ENCODE peak calls at places on chromosome 15, in ten cellular contexts. N is left ventricle myocardium inferior; A is uterus; C is activated T-helper 2 cell treated with anti-CD3 and anti-CD28 coated beads, Interferon-gamma antibody, Interleukin-2, Interleukin-4, amounts not matched to agents 10 μg/mL and 5 μg/mL and 100 μg/mL, durations not matched to agents 14 hours and 24 hours and 36 hours; H is astrocyte of the cerebellum; T is adipocyte; V is activated CD4-positive, alpha-beta T cell treated with anti-CD3 and anti-CD28 coated beads for 1 hour; L is HFFc6; E is neuronal stem cell; X is activated T-helper 1 cell treated with anti-CD3 and anti-CD28 coated beads, Interleukin-2, amount 50 U/mL, for 16 hours. Z is an unnamed sample.

GRCh38 chr15:54159044-54159443 is 180.8 kb downstream of the UNC13C start:
- DNase-seq in N (no peak), X (no peak), C (no peak), V (no peak), E (no peak), A (no peak), H (no peak), T (no peak), L (no peak), Z (no peak)

GRCh38 chr15:32688151-32688639 is 29.6 kb upstream of the GREM1 start:
- DNase-seq in X (no peak), A (no peak), E (no peak), T (no peak), V (no peak), H (no peak), N (no peak), C (no peak), L (peak), Z (no peak)

GRCh38 chr15:78213425-78213750 is 21.0 kb downstream of the ACSBG1 start:
- DNase-seq in E (no peak), X (no peak), V (no peak), N (no peak), T (no peak), H (no peak), L (no peak), A (no peak), C (no peak), Z (no peak)

GRCh38 chr15:67550522-67550921 is 8.0 kb downstream of the MAP2K5 start:
- DNase-seq in V (no peak), X (no peak), L (no peak), A (no peak), T (peak), N (no peak), C (no peak), E (no peak), H (no peak), Z (no peak)

GRCh38 chr15:40333922-40334492 is 6.7 kb downstream of the CCDC9B start:
- DNase-seq in L (no peak), N (peak), T (peak), X (no peak), A (no peak), E (no peak), V (no peak), C (no peak), H (no peak), Z (no peak)

GRCh38 chr15:88382482-88382983 is 84.7 kb downstream of the MRPL46 start:
- DNase-seq in X (no peak), N (no peak), A (no peak), H (no peak), L (no peak), T (peak), E (no peak), C (no peak), V (no peak), Z (no peak)

GRCh38 chr15:91469627-91470567 is 369.8 kb downstream of the SV2B start:
- DNase-seq in V (peak), X (peak), L (no peak), C (peak), H (no peak), N (no peak), E (no peak), A (no peak), T (no peak), Z (no peak)

GRCh38 chr15:68730491-68731317 is 90.0 kb downstream of the ANP32A start:
- DNase-seq in L (peak), E (peak), N (peak), A (peak), V (no peak), T (peak), C (no peak), H (peak), X (no peak), Z (no peak)

GRCh38 chr15:89578146-89578545 is 2.9 kb downstream of the TICRR start:
- DNase-seq in A (no peak), L (no peak), C (no peak), N (no peak), H (no peak), V (no peak), T (no peak), X (no peak), E (no peak), Z (no peak)

GRCh38 chr15:86178845-86179244 is 99.2 kb downstream of the AGBL1 start:
- DNase-seq in T (no peak), C (no peak), V (no peak), H (no peak), A (no peak), E (no peak), X (no peak), L (no peak), N (no peak), Z (no peak)

GRCh38 chr15:41778503-41778902 is 4.2 kb downstream of the MAPKBP1 start:
- DNase-seq in T (no peak), L (no peak), N (no peak), C (no peak), H (no peak), X (no peak), A (no peak), E (no peak), V (no peak), Z (no peak)

GRCh38 chr15:66625974-66626373 is 60.2 kb upstream of the LCTL start:
- DNase-seq in N (no peak), C (no peak), E (no peak), H (no peak), L (no peak), V (no peak), A (no peak), X (no peak), T (no peak), Z (no peak)

GRCh38 chr15:62524848-62525247 is 359.8 kb upstream of the C2CD4B start:
- DNase-seq in A (no peak), L (peak), C (no peak), X (no peak), N (no peak), H (no peak), V (no peak), T (no peak), E (no peak), Z (no peak)

GRCh38 chr15:74809242-74809641 is 3.4 kb upstream of the LMAN1L start:
- DNase-seq in E (no peak), A (no peak), H (no peak), L (no peak), T (no peak), N (no peak), C (no peak), X (no peak), V (no peak), Z (no peak)

GRCh38 chr15:72786244-72786641 is 2.7 kb upstream of the ADPGK start:
- DNase-seq in X (no peak), V (no peak), H (no peak), L (no peak), T (no peak), A (no peak), N (no peak), C (no peak), E (no peak), Z (no peak)

GRCh38 chr15:67882487-67883227 is 42.8 kb upstream of the RNU6-1 start:
- DNase-seq in X (no peak), H (no peak), T (peak), C (no peak), E (no peak), N (no peak), A (no peak), L (no peak), V (no peak), Z (no peak)

GRCh38 chr15:60316961-60317360 is 80.8 kb downstream of the ANXA2 start:
- DNase-seq in T (no peak), E (no peak), N (no peak), V (no peak), A (no peak), C (no peak), L (no peak), H (no peak), X (no peak), Z (no peak)

GRCh38 chr15:66408690-66409089 is 22.0 kb downstream of the MAP2K1 start:
- DNase-seq in C (no peak), N (no peak), H (no peak), L (no peak), A (no peak), T (no peak), V (no peak), E (no peak), X (no peak), Z (no peak)

GRCh38 chr15:66069751-66070150 is 183.8 kb downstream of the MEGF11 start:
- DNase-seq in V (no peak), N (no peak), C (no peak), X (no peak), T (no peak), E (no peak), L (no peak), A (no peak), H (no peak), Z (no peak)

GRCh38 chr15:65292938-65293518 is 2.8 kb upstream of the RNU5A-1 start:
- DNase-seq in T (no peak), E (no peak), X (no peak), L (no peak), V (no peak), N (no peak), H (no peak), C (no peak), A (no peak), Z (no peak)

GRCh38 chr15:45263854-45264253 is 11.8 kb downstream of the SLC28A2 start:
- DNase-seq in L (no peak), A (no peak), T (no peak), E (no peak), V (no peak), X (no peak), C (no peak), H (no peak), N (no peak), Z (no peak)

GRCh38 chr15:39177561-39177960 is 403.3 kb upstream of the THBS1 start:
- DNase-seq in E (no peak), N (no peak), A (no peak), T (no peak), C (no peak), X (no peak), V (no peak), L (no peak), H (no peak), Z (no peak)

GRCh38 chr15:93066103-93066725 is 22.8 kb downstream of the RGMA start:
- DNase-seq in V (no peak), A (no peak), X (no peak), T (no peak), N (no peak), L (no peak), E (no peak), H (no peak), C (no peak), Z (no peak)

GRCh38 chr15:80989518-80990478 is at the start of gene MESD:
- DNase-seq in V (peak), X (peak), L (peak), H (peak), E (peak), N (peak), C (peak), T (peak), A (peak), Z (peak)

GRCh38 chr15:55344206-55344605 is 25.2 kb downstream of the PIGB start:
- DNase-seq in N (no peak), H (no peak), E (peak), L (peak), T (peak), C (no peak), X (no peak), A (no peak), V (no peak), Z (no peak)

GRCh38 chr15:70240082-70240481 is 142.4 kb upstream of the TLE3 start:
- DNase-seq in N (no peak), X (no peak), E (no peak), V (no peak), H (no peak), C (no peak), T (no peak), L (no peak), A (no peak), Z (no peak)

GRCh38 chr15:92383528-92384326 is 10.0 kb upstream of the ST8SIA2 start:
- DNase-seq in H (no peak), L (no peak), E (peak), X (no peak), C (no peak), A (no peak), V (no peak), N (no peak), T (peak), Z (no peak)

GRCh38 chr15:58486564-58486963 is 54.8 kb downstream of the LIPC start:
- DNase-seq in L (no peak), C (no peak), T (no peak), V (no peak), A (no peak), N (no peak), X (no peak), H (no peak), E (no peak), Z (no peak)